ENCODE peak calls at places on chromosomes 2 and 18, in seven cellular contexts. O is GM23248, S is HepG2, E is osteoblast, M is brain microvascular endothelial cell, U is IMR-90, P is upper lobe of left lung. X is an unnamed sample.

GRCh38 chr2:73112026-73112912 is 479 bp downstream of the RAB11FIP5 start:
- DNase-seq in O (peak; percentile 81), S (peak; percentile 22), E (peak; percentile 91), M (no peak), U (peak; percentile 49), P (peak; percentile 27), X (peak; percentile 45)

GRCh38 chr2:106562826-106563594 is 75.8 kb downstream of the CD8B2 start:
- DNase-seq in O (peak; percentile 14), S (no peak), E (no peak), M (no peak), U (no peak), P (no peak), X (no peak)

GRCh38 chr2:156867201-156867600 is 390.3 kb upstream of the GALNT5 start:
- DNase-seq in O (peak; percentile 40), S (no peak), E (no peak), M (no peak), U (peak; percentile 33), P (no peak), X (no peak)

GRCh38 chr2:74544634-74545033 is 9.1 kb downstream of the LOXL3 start:
- DNase-seq in O (no peak), S (no peak), E (peak; percentile 48), M (no peak), U (no peak), P (no peak), X (no peak)

GRCh38 chr18:34595673-34596072 is 114.4 kb upstream of the DTNA start:
- DNase-seq in O (peak; percentile 43), S (peak; percentile 20), E (peak; percentile 29), M (peak; percentile 11), U (peak; percentile 41), P (no peak), X (no peak)

GRCh38 chr2:18749912-18750526 is 160.7 kb upstream of the NT5C1B start:
- DNase-seq in O (peak; percentile 73), S (peak; percentile 65), E (peak; percentile 22), M (peak; percentile 60), U (peak; percentile 66), P (peak; percentile 30), X (peak; percentile 21)

GRCh38 chr2:230503798-230504197 is 87.8 kb downstream of the SP100 start:
- DNase-seq in O (no peak), S (no peak), E (no peak), M (no peak), U (peak; percentile 15), P (no peak), X (no peak)

GRCh38 chr2:77778917-77779316 is 256.7 kb upstream of the LRRTM4 start:
- DNase-seq in O (no peak), S (no peak), E (peak; percentile 19), M (no peak), U (no peak), P (no peak), X (no peak)

GRCh38 chr18:50847192-50847591 is 27.4 kb upstream of the MRO start:
- DNase-seq in O (peak; percentile 87), S (no peak), E (peak; percentile 73), M (peak; percentile 74), U (peak; percentile 31), P (no peak), X (peak; percentile 67)

GRCh38 chr2:170523506-170523905 is 191.6 kb upstream of the SP5 start:
- DNase-seq in O (no peak), S (peak; percentile 44), E (no peak), M (no peak), U (no peak), P (no peak), X (no peak)

GRCh38 chr18:75811156-75811555 is 383.7 kb upstream of the SMIM21 start:
- DNase-seq in O (no peak), S (no peak), E (no peak), M (no peak), U (no peak), P (no peak), X (no peak)

GRCh38 chr2:134122610-134123009 is 131.3 kb upstream of the MGAT5 start:
- DNase-seq in O (no peak), S (peak; percentile 56), E (no peak), M (no peak), U (no peak), P (no peak), X (no peak)

GRCh38 chr2:64405476-64406406 is 48.2 kb upstream of the LGALSL start:
- DNase-seq in O (peak; percentile 96), S (no peak), E (peak; percentile 74), M (peak; percentile 59), U (peak; percentile 56), P (peak; percentile 55), X (peak; percentile 75)

GRCh38 chr2:73963385-73964120 is 21.2 kb upstream of the TET3 start:
- DNase-seq in O (no peak), S (no peak), E (no peak), M (no peak), U (no peak), P (no peak), X (no peak)

GRCh38 chr2:173555833-173556232 is 201.2 kb downstream of the CDCA7 start:
- DNase-seq in O (no peak), S (no peak), E (no peak), M (peak; percentile 39), U (no peak), P (no peak), X (no peak)

GRCh38 chr2:24334245-24334633 is 26.1 kb downstream of the ITSN2 start:
- DNase-seq in O (no peak), S (peak; percentile 22), E (peak; percentile 56), M (no peak), U (peak; percentile 37), P (peak; percentile 56), X (peak; percentile 46)

GRCh38 chr2:191635333-191636234 is 42.4 kb upstream of the NABP1 start:
- DNase-seq in O (peak; percentile 85), S (peak; percentile 73), E (peak; percentile 26), M (peak; percentile 76), U (peak; percentile 84), P (no peak), X (no peak)

GRCh38 chr2:1816414-1816911 is 72.1 kb upstream of the PXDN start:
- DNase-seq in O (peak; percentile 79), S (no peak), E (peak; percentile 69), M (no peak), U (peak; percentile 56), P (no peak), X (peak; percentile 58)

GRCh38 chr2:236636261-236636660 is 66.6 kb downstream of the ACKR3 start:
- DNase-seq in O (no peak), S (no peak), E (no peak), M (no peak), U (no peak), P (peak; percentile 2), X (no peak)

DNA sequence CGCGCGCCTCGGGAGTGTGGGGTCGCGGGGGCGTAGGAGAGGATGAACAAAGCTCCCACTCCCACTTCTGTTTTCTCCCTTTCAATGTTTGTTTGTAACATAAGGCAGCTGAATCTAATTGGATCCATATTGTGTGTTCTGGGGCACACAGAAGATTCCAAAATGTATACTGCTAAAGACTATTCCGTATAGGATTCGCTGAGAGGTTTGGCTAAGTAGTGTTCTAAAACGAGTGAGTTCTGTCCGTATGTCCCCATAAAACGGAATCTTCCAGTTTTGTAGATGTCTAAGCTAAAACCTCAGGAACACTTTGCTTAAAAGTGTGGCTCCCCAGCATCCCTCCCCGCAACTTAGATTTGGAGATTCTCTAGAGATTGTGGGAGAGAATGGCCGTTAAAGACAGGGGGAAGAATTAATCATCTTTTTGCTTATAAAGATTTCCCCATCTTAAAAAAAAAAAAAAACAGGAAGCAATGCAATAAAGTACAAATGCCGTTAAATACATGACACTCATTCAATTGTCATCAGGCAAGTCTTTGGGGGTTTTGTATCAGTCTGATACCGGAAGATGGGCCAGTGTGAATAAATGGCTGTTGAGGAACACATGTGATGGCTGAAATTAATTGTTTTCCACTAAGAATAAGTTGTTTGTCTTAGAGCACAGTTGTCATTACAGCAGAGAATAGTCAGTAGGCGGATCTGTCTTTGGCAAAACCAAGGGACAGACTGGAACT is 1.5 kb downstream of the EMILIN2 start:
- DNase-seq in O (peak; percentile 41), S (no peak), E (peak; percentile 69), M (no peak), U (no peak), P (no peak), X (no peak)
- H3K4me3 ChIP-seq in O (peak overlapping the region; percentile 82), S (no peak overlapping the region), E (no peak overlapping the region), M (peak overlapping the region; percentile 44), U (no peak overlapping the region), P (peak overlapping the region; percentile 58), X (no peak overlapping the region)

GRCh38 chr2:71333619-71334018 is 2.0 kb downstream of the ZNF638 start:
- DNase-seq in O (peak; percentile 16), S (no peak), E (no peak), M (no peak), U (no peak), P (no peak), X (no peak)
- H3K4me3 ChIP-seq in O (peak overlapping the region; percentile 93), S (peak overlapping the region; percentile 96), E (peak overlapping the region; percentile 84), M (peak overlapping the region; percentile 96), U (peak overlapping the region; percentile 94), P (peak overlapping the region; percentile 81), X (peak overlapping the region; percentile 99)

GRCh38 chr2:8248623-8248957 is 433.3 kb upstream of the ID2 start:
- DNase-seq in O (peak; percentile 70), S (no peak), E (peak; percentile 76), M (no peak), U (peak; percentile 39), P (no peak), X (no peak)
- H3K4me3 ChIP-seq in O (peak overlapping the region; percentile 45), S (no peak overlapping the region), E (peak overlapping the region; percentile 38), M (no peak overlapping the region), U (no peak overlapping the region), P (no peak overlapping the region), X (no peak overlapping the region)

GRCh38 chr18:80109676-80110078 is 615 bp downstream of the ADNP2 start:
- DNase-seq in O (peak; percentile 73), S (no peak), E (peak; percentile 92), M (peak; percentile 44), U (peak; percentile 31), P (peak; percentile 42), X (peak; percentile 44)

GRCh38 chr18:80115035-80115434 is 6.0 kb downstream of the ADNP2 start:
- DNase-seq in O (no peak), S (no peak), E (no peak), M (no peak), U (no peak), P (no peak), X (no peak)

GRCh38 chr18:80108122-80108536 is 933 bp upstream of the ADNP2 start:
- DNase-seq in O (no peak), S (no peak), E (no peak), M (no peak), U (no peak), P (no peak), X (no peak)

GRCh38 chr18:80108739-80109675 is at the start of gene ADNP2:
- DNase-seq in O (peak; percentile 97), S (peak; percentile 96), E (peak; percentile 98), M (peak; percentile 98), U (peak; percentile 96), P (peak; percentile 86), X (peak; percentile 91)

DNA sequence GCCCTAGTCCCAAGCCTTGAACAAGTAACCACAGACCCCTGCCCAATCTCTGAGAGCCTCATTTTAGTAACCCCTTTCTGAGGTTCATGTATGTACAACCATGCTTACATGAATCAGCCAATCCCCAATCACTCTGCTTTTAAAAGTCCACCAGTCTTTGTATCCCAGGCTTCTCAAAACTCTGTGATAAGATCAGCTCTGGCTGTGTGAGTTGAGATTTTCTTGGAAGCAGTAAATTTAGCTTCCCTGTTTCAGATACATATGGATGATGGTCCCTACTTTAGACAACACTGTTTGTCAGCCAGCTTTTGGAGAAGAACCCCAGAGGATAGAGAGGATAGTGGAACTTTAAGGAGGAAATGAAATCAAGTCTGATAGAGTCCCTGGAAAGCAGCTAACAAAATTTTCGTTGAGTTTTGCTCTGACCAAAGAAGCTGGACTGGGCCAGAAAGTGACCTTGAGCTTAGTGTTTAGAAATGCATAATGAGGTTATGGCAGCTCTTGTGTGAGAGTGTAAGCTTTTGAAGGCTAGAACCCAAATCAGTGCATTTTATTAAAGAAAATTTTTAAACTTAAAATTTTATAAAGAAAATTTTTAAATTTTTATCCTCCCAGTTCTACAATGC is 3.7 kb downstream of the ADNP2 start:
- DNase-seq in O (no peak), S (peak; percentile 29), E (no peak), M (no peak), U (no peak), P (no peak), X (no peak)
- H3K4me3 ChIP-seq in O (no peak overlapping the region), S (no peak overlapping the region), E (no peak overlapping the region), M (no peak overlapping the region), U (no peak overlapping the region), P (no peak overlapping the region), X (no peak overlapping the region)